ENCODE peak calls at places on chromosomes 2 and 18, in eight cellular contexts. Q is body of pancreas, G is tibial artery, S is fibroblast of lung, R is cardiac muscle cell, V is left lung, J is Peyer's patch, P is Panc1. U is an unnamed sample.
A peak's percentile ranks its signal among the peaks of the same experiment; 100 is the strongest.

GRCh38 chr2:57097855-57098254 is 914.1 kb downstream of the CCDC85A start:
- DNase-seq in P (no peak), V (no peak), R (no peak), Q (no peak), G (no peak), S (no peak), J (no peak), U (no peak)

GRCh38 chr18:11736656-11737055 is 47.6 kb downstream of the GNAL start:
- DNase-seq in G (no peak), P (no peak), R (no peak), J (no peak), V (no peak), S (no peak), Q (no peak), U (no peak)

GRCh38 chr2:88666576-88666975 is 24.9 kb upstream of the RPIA start:
- DNase-seq in P (no peak), G (no peak), V (no peak), R (no peak), S (no peak), J (no peak), Q (peak; percentile 87), U (no peak)

GRCh38 chr2:239762742-239763269 is 262.3 kb downstream of the NDUFA10 start:
- DNase-seq in G (no peak), Q (no peak), P (no peak), J (peak; percentile 23), V (no peak), R (no peak), S (no peak), U (no peak)

GRCh38 chr2:73291461-73292315 is 1.7 kb downstream of the EGR4 start:
- DNase-seq in V (no peak), R (peak; percentile 17), S (no peak), Q (no peak), P (no peak), J (no peak), G (no peak), U (no peak)

GRCh38 chr2:15048000-15048399 is 415.5 kb downstream of the LRATD1 start:
- DNase-seq in R (no peak), P (no peak), S (no peak), G (no peak), V (no peak), J (no peak), Q (no peak), U (no peak)

GRCh38 chr2:157806426-157806825 is 69.7 kb downstream of the ACVR1 start:
- DNase-seq in P (no peak), Q (no peak), V (no peak), R (no peak), J (no peak), G (no peak), S (peak; percentile 50), U (no peak)

GRCh38 chr18:77320960-77321559 is 71.4 kb downstream of the GALR1 start:
- DNase-seq in Q (no peak), P (no peak), R (peak; percentile 60), G (no peak), J (no peak), V (no peak), S (no peak), U (no peak)

GRCh38 chr2:30666307-30666874 is 140.9 kb downstream of the CAPN13 start:
- DNase-seq in V (no peak), G (no peak), R (no peak), J (no peak), P (peak; percentile 27), S (peak; percentile 98), Q (no peak), U (no peak)

GRCh38 chr2:168552450-168552856 is 96.4 kb downstream of the CERS6 start:
- DNase-seq in G (no peak), J (no peak), P (no peak), V (no peak), Q (no peak), S (no peak), R (no peak), U (no peak)

GRCh38 chr2:26793518-26793917 is 7.7 kb downstream of the CENPA start:
- DNase-seq in S (no peak), R (no peak), G (no peak), P (no peak), V (no peak), J (no peak), Q (no peak), U (no peak)

GRCh38 chr2:26792720-26793119 is 6.9 kb downstream of the CENPA start:
- DNase-seq in P (no peak), S (peak; percentile 59), R (no peak), Q (no peak), J (no peak), G (no peak), V (no peak), U (no peak)
- H3K27ac ChIP-seq in P (no peak overlapping the region), S (no peak overlapping the region), R (no peak overlapping the region), Q (no peak overlapping the region), J (no peak overlapping the region), G (no peak overlapping the region), V (no peak overlapping the region), U (no peak overlapping the region)

GRCh38 chr2:25204190-25204838 is 35.9 kb upstream of the POMC start:
- DNase-seq in P (no peak), G (no peak), Q (no peak), V (no peak), J (no peak), R (no peak), S (no peak), U (no peak)
- TF ChIP-seq CTCF in P (no peak), G (no peak), Q (no peak), V (no peak), J (no peak), R (no peak), S (no peak), U (no peak)

GRCh38 chr2:120566331-120567035 is 169.2 kb upstream of the GLI2 start:
- DNase-seq in G (peak; percentile 93), S (peak; percentile 96), V (no peak), J (peak; percentile 38), Q (peak; percentile 67), P (no peak), R (no peak), U (peak; percentile 96)

GRCh38 chr2:120568089-120568974 is 167.3 kb upstream of the GLI2 start:
- DNase-seq in V (no peak), Q (no peak), G (no peak), R (peak; percentile 54), P (no peak), J (peak; percentile 40), S (peak; percentile 12), U (no peak)

GRCh38 chr2:120568975-120569268 is 166.7 kb upstream of the GLI2 start:
- DNase-seq in Q (no peak), V (no peak), G (no peak), R (no peak), P (no peak), S (no peak), J (no peak), U (no peak)

GRCh38 chr2:120565929-120566328 is 169.7 kb upstream of the GLI2 start:
- DNase-seq in V (no peak), G (no peak), R (no peak), Q (no peak), S (no peak), P (no peak), J (no peak), U (no peak)

GRCh38 chr2:120567128-120567527 is 168.5 kb upstream of the GLI2 start:
- DNase-seq in V (no peak), G (no peak), J (peak; percentile 28), Q (peak; percentile 30), S (no peak), P (no peak), R (no peak), U (no peak)
- H3K27ac ChIP-seq in V (no peak overlapping the region), G (peak overlapping the region; percentile 56), J (no peak overlapping the region), Q (no peak overlapping the region), S (peak overlapping the region; percentile 63), P (no peak overlapping the region), R (no peak overlapping the region), U (peak overlapping the region; percentile 82)

GRCh38 chr2:5077479-5078089 is 614.6 kb upstream of the SOX11 start:
- DNase-seq in R (no peak), G (no peak), S (peak; percentile 6), P (no peak), Q (no peak), V (no peak), J (no peak), U (no peak)
- TF ChIP-seq CTCF in R (no peak), G (no peak), S (peak; percentile 26), P (no peak), Q (no peak), V (no peak), J (no peak), U (no peak)

GRCh38 chr2:128321421-128321775 is 2.7 kb upstream of the HS6ST1 start:
- DNase-seq in S (no peak), P (no peak), R (no peak), J (peak; percentile 54), Q (peak; percentile 21), V (no peak), G (no peak), U (peak; percentile 79)
- H3K27ac ChIP-seq in S (no peak overlapping the region), P (peak overlapping the region; percentile 48), R (no peak overlapping the region), J (no peak overlapping the region), Q (no peak overlapping the region), V (peak overlapping the region; percentile 76), G (peak overlapping the region; percentile 72), U (peak overlapping the region; percentile 87)

GRCh38 chr2:166700079-166700478 is 188.2 kb upstream of the XIRP2 start:
- DNase-seq in V (no peak), J (no peak), Q (no peak), S (no peak), P (peak; percentile 7), G (no peak), R (no peak), U (no peak)
- TF ChIP-seq CTCF in V (no peak), J (no peak), Q (peak; percentile 52), S (peak; percentile 48), P (peak; percentile 47), G (no peak), R (no peak), U (no peak)

DNA sequence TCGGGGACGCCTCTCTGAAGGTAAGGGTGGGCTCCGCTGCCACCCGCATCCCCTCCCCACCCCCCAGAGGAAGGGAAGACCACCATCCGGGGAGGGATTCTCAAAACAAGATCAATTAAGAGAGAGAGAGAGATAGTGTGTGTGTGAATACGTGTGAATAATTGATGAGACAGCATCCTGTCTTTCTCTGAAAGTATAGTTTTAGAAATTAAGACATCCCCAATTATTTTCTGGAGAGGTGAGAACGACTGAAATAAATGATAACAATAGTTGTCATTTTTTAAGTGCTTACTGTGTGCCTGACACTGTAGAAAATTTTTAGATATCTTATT is 751 bp downstream of the IL18R1 start:
- DNase-seq in V (no peak), S (no peak), R (no peak), J (no peak), Q (no peak), P (no peak), G (no peak), U (no peak)
- H3K27ac ChIP-seq in V (no peak overlapping the region), S (no peak overlapping the region), R (no peak overlapping the region), J (peak overlapping the region; percentile 82), Q (peak overlapping the region; percentile 49), P (no peak overlapping the region), G (peak overlapping the region; percentile 30), U (peak overlapping the region; percentile 36)

GRCh38 chr18:66119347-66119746 is 368.5 kb downstream of the CDH7 start:
- DNase-seq in P (no peak), J (no peak), R (no peak), Q (no peak), S (no peak), V (no peak), G (no peak), U (no peak)

GRCh38 chr18:66129248-66129647 is 378.4 kb downstream of the CDH7 start:
- DNase-seq in V (no peak), J (no peak), G (no peak), R (no peak), S (peak; percentile 0), Q (no peak), P (no peak), U (no peak)

GRCh38 chr18:66124394-66124793 is 373.6 kb downstream of the CDH7 start:
- DNase-seq in S (no peak), V (no peak), R (peak; percentile 2), J (no peak), P (no peak), Q (no peak), G (no peak), U (no peak)
- TF ChIP-seq CTCF in S (no peak), V (no peak), R (no peak), J (no peak), P (no peak), Q (no peak), G (no peak), U (no peak)